ENCODE peak calls at places on chromosomes 6 and 20, in four cellular contexts. R, J, F and G are unnamed samples.

GRCh38 chr20:57619053-57619831 is 984 bp downstream of the ZBP1 start:
- DNase-seq in R (peak), J (no peak), F (no peak), G (no peak)

GRCh38 chr6:42937548-42938427 is 8.5 kb downstream of the CNPY3 start:
- DNase-seq in R (no peak), J (no peak), F (no peak), G (no peak)

GRCh38 chr6:129717287-129717686 is 7.3 kb upstream of the ARHGAP18 start:
- DNase-seq in R (no peak), J (peak), F (no peak), G (peak)

GRCh38 chr20:60899320-60899719 is 352.7 kb upstream of the CDH4 start:
- DNase-seq in R (no peak), J (no peak), F (no peak), G (no peak)

GRCh38 chr6:149098700-149099276 is 218.7 kb upstream of the TAB2 start:
- DNase-seq in R (no peak), J (no peak), F (no peak), G (no peak)

GRCh38 chr6:27669278-27669797 is 196.4 kb upstream of the ZNF184 start:
- DNase-seq in R (no peak), J (peak), F (no peak), G (peak)

GRCh38 chr20:44973053-44973452 is 6.7 kb downstream of the STK4 start:
- DNase-seq in R (no peak), J (peak), F (no peak), G (peak)

GRCh38 chr6:108175592-108176279 is 9.9 kb downstream of the NR2E1 start:
- DNase-seq in R (no peak), J (no peak), F (no peak), G (no peak)

GRCh38 chr6:41935685-41936072 is 5.9 kb downstream of the CCND3 start:
- DNase-seq in R (no peak), J (no peak), F (no peak), G (no peak)

GRCh38 chr6:79138146-79138545 is 60.1 kb upstream of the PHIP start:
- DNase-seq in R (no peak), J (peak), F (no peak), G (no peak)